ENCODE peak calls at places on chromosome 1, in nine cellular contexts. One of them, this sample, is unnamed.

GRCh38 chr1:22711591-22712501 is 1.2 kb downstream of the EPHB2 start:
- DNase-seq in left ventricle myocardium inferior: no peak
- DNase-seq in CD8-positive, alpha-beta T cell: no peak
- DNase-seq in mammary epithelial cell: no peak
- DNase-seq in foreskin fibroblast: peak
- DNase-seq in NB4: peak
- DNase-seq in brain microvascular endothelial cell: no peak
- DNase-seq in neural progenitor cell: peak
- DNase-seq in Peyer's patch: no peak
- DNase-seq in this sample: no peak

GRCh38 chr1:246647513-246647912 is 76.7 kb upstream of the SCCPDH start:
- DNase-seq in NB4: no peak
- DNase-seq in CD8-positive, alpha-beta T cell: no peak
- DNase-seq in mammary epithelial cell: no peak
- DNase-seq in Peyer's patch: no peak
- DNase-seq in brain microvascular endothelial cell: peak
- DNase-seq in neural progenitor cell: no peak
- DNase-seq in foreskin fibroblast: peak
- DNase-seq in left ventricle myocardium inferior: no peak
- DNase-seq in this sample: no peak

GRCh38 chr1:43937179-43937865 is 3.7 kb downstream of the ARTN start:
- DNase-seq in brain microvascular endothelial cell: no peak
- DNase-seq in foreskin fibroblast: no peak
- DNase-seq in CD8-positive, alpha-beta T cell: no peak
- DNase-seq in left ventricle myocardium inferior: no peak
- DNase-seq in neural progenitor cell: no peak
- DNase-seq in NB4: no peak
- DNase-seq in Peyer's patch: no peak
- DNase-seq in mammary epithelial cell: peak
- DNase-seq in this sample: no peak

GRCh38 chr1:15568387-15569073 is 16.3 kb downstream of the AGMAT start:
- DNase-seq in CD8-positive, alpha-beta T cell: no peak
- DNase-seq in foreskin fibroblast: no peak
- DNase-seq in NB4: no peak
- DNase-seq in mammary epithelial cell: no peak
- DNase-seq in left ventricle myocardium inferior: no peak
- DNase-seq in neural progenitor cell: no peak
- DNase-seq in Peyer's patch: no peak
- DNase-seq in brain microvascular endothelial cell: no peak
- DNase-seq in this sample: no peak

GRCh38 chr1:71093938-71094337 is 13.1 kb upstream of the ZRANB2 start:
- DNase-seq in brain microvascular endothelial cell: no peak
- DNase-seq in neural progenitor cell: no peak
- DNase-seq in left ventricle myocardium inferior: no peak
- DNase-seq in CD8-positive, alpha-beta T cell: no peak
- DNase-seq in foreskin fibroblast: peak
- DNase-seq in Peyer's patch: no peak
- DNase-seq in mammary epithelial cell: no peak
- DNase-seq in NB4: peak
- DNase-seq in this sample: no peak

GRCh38 chr1:210489491-210489890 is 160.8 kb downstream of the HHAT start:
- DNase-seq in NB4: no peak
- DNase-seq in foreskin fibroblast: peak
- DNase-seq in left ventricle myocardium inferior: no peak
- DNase-seq in CD8-positive, alpha-beta T cell: no peak
- DNase-seq in brain microvascular endothelial cell: no peak
- DNase-seq in neural progenitor cell: no peak
- DNase-seq in Peyer's patch: no peak
- DNase-seq in mammary epithelial cell: no peak
- DNase-seq in this sample: no peak

GRCh38 chr1:89198500-89199072 is at the start of gene GBP4:
- DNase-seq in brain microvascular endothelial cell: no peak
- DNase-seq in neural progenitor cell: no peak
- DNase-seq in NB4: no peak
- DNase-seq in left ventricle myocardium inferior: peak
- DNase-seq in Peyer's patch: peak
- DNase-seq in mammary epithelial cell: peak
- DNase-seq in foreskin fibroblast: peak
- DNase-seq in CD8-positive, alpha-beta T cell: peak
- DNase-seq in this sample: no peak

GRCh38 chr1:110018396-110018795 is 16.0 kb upstream of the STRIP1 start:
- DNase-seq in left ventricle myocardium inferior: no peak
- DNase-seq in Peyer's patch: no peak
- DNase-seq in foreskin fibroblast: no peak
- DNase-seq in mammary epithelial cell: no peak
- DNase-seq in neural progenitor cell: no peak
- DNase-seq in NB4: no peak
- DNase-seq in CD8-positive, alpha-beta T cell: no peak
- DNase-seq in brain microvascular endothelial cell: no peak
- DNase-seq in this sample: no peak

GRCh38 chr1:84435159-84435558 is 36.9 kb downstream of the DNASE2B start:
- DNase-seq in Peyer's patch: no peak
- DNase-seq in NB4: peak
- DNase-seq in foreskin fibroblast: peak
- DNase-seq in left ventricle myocardium inferior: no peak
- DNase-seq in CD8-positive, alpha-beta T cell: no peak
- DNase-seq in brain microvascular endothelial cell: no peak
- DNase-seq in neural progenitor cell: no peak
- DNase-seq in mammary epithelial cell: no peak
- DNase-seq in this sample: no peak

GRCh38 chr1:227845115-227845389 is 29.6 kb downstream of the PRSS38 start:
- DNase-seq in neural progenitor cell: no peak
- DNase-seq in mammary epithelial cell: no peak
- DNase-seq in left ventricle myocardium inferior: no peak
- DNase-seq in brain microvascular endothelial cell: no peak
- DNase-seq in NB4: peak
- DNase-seq in Peyer's patch: no peak
- DNase-seq in foreskin fibroblast: no peak
- DNase-seq in CD8-positive, alpha-beta T cell: no peak
- DNase-seq in this sample: no peak

GRCh38 chr1:227846265-227846858 is 30.9 kb downstream of the PRSS38 start:
- DNase-seq in left ventricle myocardium inferior: no peak
- DNase-seq in NB4: peak
- DNase-seq in brain microvascular endothelial cell: no peak
- DNase-seq in Peyer's patch: no peak
- DNase-seq in CD8-positive, alpha-beta T cell: no peak
- DNase-seq in mammary epithelial cell: no peak
- DNase-seq in foreskin fibroblast: no peak
- DNase-seq in neural progenitor cell: no peak
- DNase-seq in this sample: no peak

GRCh38 chr1:227844320-227845114 is 29.0 kb downstream of the PRSS38 start:
- DNase-seq in foreskin fibroblast: no peak
- DNase-seq in mammary epithelial cell: no peak
- DNase-seq in neural progenitor cell: no peak
- DNase-seq in brain microvascular endothelial cell: no peak
- DNase-seq in left ventricle myocardium inferior: no peak
- DNase-seq in NB4: peak
- DNase-seq in Peyer's patch: no peak
- DNase-seq in CD8-positive, alpha-beta T cell: no peak
- DNase-seq in this sample: no peak

GRCh38 chr1:227848430-227848932 is 33.0 kb downstream of the PRSS38 start:
- DNase-seq in foreskin fibroblast: no peak
- DNase-seq in mammary epithelial cell: no peak
- DNase-seq in Peyer's patch: no peak
- DNase-seq in NB4: no peak
- DNase-seq in neural progenitor cell: no peak
- DNase-seq in brain microvascular endothelial cell: no peak
- DNase-seq in left ventricle myocardium inferior: no peak
- DNase-seq in CD8-positive, alpha-beta T cell: no peak
- DNase-seq in this sample: no peak

DNA sequence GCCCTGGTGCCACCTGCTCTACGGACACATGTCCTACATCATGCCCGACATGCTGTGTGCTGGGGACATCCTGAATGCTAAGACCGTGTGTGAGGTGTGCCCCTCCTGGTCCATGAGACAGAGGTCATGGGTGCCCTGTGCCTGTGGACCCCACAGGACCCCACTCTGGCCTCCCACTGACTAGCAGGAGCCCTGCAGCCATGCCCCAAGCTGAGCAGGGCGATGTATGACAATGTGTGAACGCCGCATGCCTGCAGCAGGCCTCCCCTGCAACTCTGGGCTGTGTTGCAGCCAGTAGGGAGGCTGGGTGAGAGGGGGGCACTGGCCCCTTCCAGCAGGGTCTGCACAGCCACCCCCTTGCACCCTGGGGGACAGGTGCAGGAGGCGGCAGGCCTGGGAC is 30.0 kb downstream of the PRSS38 start:
- DNase-seq in neural progenitor cell: no peak
- DNase-seq in brain microvascular endothelial cell: no peak
- DNase-seq in NB4: no peak
- DNase-seq in CD8-positive, alpha-beta T cell: no peak
- DNase-seq in foreskin fibroblast: no peak
- DNase-seq in mammary epithelial cell: no peak
- DNase-seq in left ventricle myocardium inferior: no peak
- DNase-seq in Peyer's patch: no peak
- DNase-seq in this sample: no peak
- TF ChIP-seq CTCF in neural progenitor cell: no peak
- TF ChIP-seq CTCF in brain microvascular endothelial cell: no peak
- TF ChIP-seq CTCF in NB4: no peak
- TF ChIP-seq CTCF in CD8-positive, alpha-beta T cell: no peak
- TF ChIP-seq CTCF in foreskin fibroblast: no peak
- TF ChIP-seq CTCF in mammary epithelial cell: no peak
- TF ChIP-seq CTCF in left ventricle myocardium inferior: no peak
- TF ChIP-seq CTCF in Peyer's patch: no peak
- TF ChIP-seq CTCF in this sample: no peak

GRCh38 chr1:206656936-206657335 is 21.6 kb downstream of the DYRK3 start:
- DNase-seq in brain microvascular endothelial cell: no peak
- DNase-seq in neural progenitor cell: no peak
- DNase-seq in foreskin fibroblast: no peak
- DNase-seq in Peyer's patch: no peak
- DNase-seq in left ventricle myocardium inferior: no peak
- DNase-seq in NB4: no peak
- DNase-seq in mammary epithelial cell: no peak
- DNase-seq in CD8-positive, alpha-beta T cell: no peak
- DNase-seq in this sample: no peak

GRCh38 chr1:206661161-206661820 is 23.4 kb upstream of the MAPKAPK2 start:
- DNase-seq in neural progenitor cell: no peak
- DNase-seq in mammary epithelial cell: no peak
- DNase-seq in foreskin fibroblast: no peak
- DNase-seq in CD8-positive, alpha-beta T cell: no peak
- DNase-seq in brain microvascular endothelial cell: no peak
- DNase-seq in Peyer's patch: no peak
- DNase-seq in NB4: no peak
- DNase-seq in left ventricle myocardium inferior: no peak
- DNase-seq in this sample: no peak

GRCh38 chr1:206660136-206660535 is 24.6 kb upstream of the MAPKAPK2 start:
- DNase-seq in NB4: no peak
- DNase-seq in left ventricle myocardium inferior: no peak
- DNase-seq in CD8-positive, alpha-beta T cell: no peak
- DNase-seq in neural progenitor cell: no peak
- DNase-seq in brain microvascular endothelial cell: no peak
- DNase-seq in Peyer's patch: no peak
- DNase-seq in mammary epithelial cell: no peak
- DNase-seq in foreskin fibroblast: no peak
- DNase-seq in this sample: no peak

GRCh38 chr1:206658981-206659273 is 23.6 kb downstream of the DYRK3 start:
- DNase-seq in CD8-positive, alpha-beta T cell: no peak
- DNase-seq in foreskin fibroblast: no peak
- DNase-seq in neural progenitor cell: no peak
- DNase-seq in NB4: no peak
- DNase-seq in brain microvascular endothelial cell: no peak
- DNase-seq in mammary epithelial cell: no peak
- DNase-seq in left ventricle myocardium inferior: no peak
- DNase-seq in Peyer's patch: no peak
- DNase-seq in this sample: no peak

GRCh38 chr1:206658264-206658980 is 23.1 kb downstream of the DYRK3 start:
- DNase-seq in neural progenitor cell: peak
- DNase-seq in brain microvascular endothelial cell: peak
- DNase-seq in NB4: peak
- DNase-seq in mammary epithelial cell: no peak
- DNase-seq in Peyer's patch: peak
- DNase-seq in CD8-positive, alpha-beta T cell: peak
- DNase-seq in foreskin fibroblast: peak
- DNase-seq in left ventricle myocardium inferior: peak
- DNase-seq in this sample: no peak
- H3K4me3 ChIP-seq in neural progenitor cell: peak
- H3K4me3 ChIP-seq in brain microvascular endothelial cell: no peak
- H3K4me3 ChIP-seq in NB4: no peak
- H3K4me3 ChIP-seq in mammary epithelial cell: no peak
- H3K4me3 ChIP-seq in Peyer's patch: no peak
- H3K4me3 ChIP-seq in CD8-positive, alpha-beta T cell: no peak
- H3K4me3 ChIP-seq in foreskin fibroblast: no peak
- H3K4me3 ChIP-seq in left ventricle myocardium inferior: peak
- H3K4me3 ChIP-seq in this sample: no peak

DNA sequence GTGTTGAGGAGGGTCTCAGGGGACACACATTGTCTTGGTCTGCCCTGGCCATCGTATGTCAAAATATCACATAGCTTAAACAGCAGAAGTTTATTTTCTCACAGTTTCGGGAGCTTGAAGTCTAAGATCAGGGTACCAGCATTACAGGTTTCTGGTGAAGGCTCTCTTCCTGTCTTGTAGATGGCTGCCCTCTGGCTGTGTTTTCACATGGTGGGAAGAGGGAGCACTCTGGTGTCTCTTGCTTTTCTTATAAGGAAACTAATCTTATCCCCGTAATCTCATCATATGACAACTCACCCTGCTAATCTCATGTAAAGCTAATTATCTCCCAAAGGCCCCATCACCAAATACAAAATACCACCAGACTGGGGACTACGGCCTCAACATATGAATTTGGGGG is 246.9 kb upstream of the ST6GALNAC5 start:
- DNase-seq in left ventricle myocardium inferior: no peak
- DNase-seq in mammary epithelial cell: no peak
- DNase-seq in foreskin fibroblast: no peak
- DNase-seq in neural progenitor cell: no peak
- DNase-seq in CD8-positive, alpha-beta T cell: no peak
- DNase-seq in brain microvascular endothelial cell: no peak
- DNase-seq in NB4: no peak
- DNase-seq in Peyer's patch: no peak
- DNase-seq in this sample: no peak
- TF ChIP-seq CTCF in left ventricle myocardium inferior: no peak
- TF ChIP-seq CTCF in mammary epithelial cell: no peak
- TF ChIP-seq CTCF in foreskin fibroblast: no peak
- TF ChIP-seq CTCF in neural progenitor cell: no peak
- TF ChIP-seq CTCF in CD8-positive, alpha-beta T cell: no peak
- TF ChIP-seq CTCF in brain microvascular endothelial cell: no peak
- TF ChIP-seq CTCF in NB4: no peak
- TF ChIP-seq CTCF in Peyer's patch: no peak
- TF ChIP-seq CTCF in this sample: no peak

DNA sequence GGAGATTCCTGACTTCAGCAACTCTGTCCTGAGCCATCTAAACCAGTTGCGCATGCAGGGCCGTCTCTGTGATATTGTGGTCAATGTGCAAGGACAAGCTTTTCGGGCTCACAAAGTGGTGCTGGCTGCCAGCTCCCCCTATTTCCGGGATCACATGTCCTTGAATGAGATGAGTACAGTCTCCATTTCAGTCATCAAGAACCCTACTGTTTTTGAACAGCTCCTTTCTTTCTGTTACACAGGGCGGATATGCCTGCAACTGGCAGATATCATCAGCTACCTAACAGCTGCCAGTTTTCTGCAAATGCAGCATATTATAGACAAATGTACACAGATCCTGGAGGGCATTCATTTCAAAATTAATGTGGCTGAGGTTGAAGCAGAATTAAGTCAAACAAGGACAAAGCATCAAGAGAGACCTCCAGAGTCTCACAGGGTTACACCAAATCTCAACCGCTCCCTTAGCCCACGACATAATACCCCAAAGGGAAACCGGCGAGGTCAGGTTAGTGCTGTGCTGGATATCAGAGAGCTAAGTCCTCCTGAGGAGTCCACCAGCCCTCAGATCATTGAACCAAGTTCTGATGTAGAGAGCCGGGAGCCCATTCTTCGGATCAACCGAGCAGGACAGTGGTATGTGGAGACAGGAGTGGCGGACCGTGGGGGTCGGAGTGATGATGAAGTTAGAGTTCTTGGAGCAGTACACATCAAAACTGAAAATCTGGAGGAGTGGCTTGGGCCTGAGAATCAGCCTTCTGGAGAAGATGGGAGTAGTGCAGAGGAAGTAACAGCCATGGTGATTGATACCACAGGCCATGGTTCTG is 2.3 kb downstream of the ZBTB37 start:
- DNase-seq in CD8-positive, alpha-beta T cell: no peak
- DNase-seq in left ventricle myocardium inferior: no peak
- DNase-seq in Peyer's patch: peak
- DNase-seq in NB4: peak
- DNase-seq in foreskin fibroblast: no peak
- DNase-seq in mammary epithelial cell: no peak
- DNase-seq in brain microvascular endothelial cell: no peak
- DNase-seq in neural progenitor cell: no peak
- DNase-seq in this sample: no peak
- H3K4me3 ChIP-seq in CD8-positive, alpha-beta T cell: no peak
- H3K4me3 ChIP-seq in left ventricle myocardium inferior: no peak
- H3K4me3 ChIP-seq in Peyer's patch: no peak
- H3K4me3 ChIP-seq in NB4: no peak
- H3K4me3 ChIP-seq in foreskin fibroblast: no peak
- H3K4me3 ChIP-seq in mammary epithelial cell: no peak
- H3K4me3 ChIP-seq in brain microvascular endothelial cell: no peak
- H3K4me3 ChIP-seq in neural progenitor cell: no peak
- H3K4me3 ChIP-seq in this sample: no peak